ENCODE peak calls at places on chromosomes 13 and 19, in six cellular contexts. One of them, this sample, is unnamed.

GRCh38 chr13:79402679-79403078 is 3.4 kb downstream of the RBM26 start:
- DNase-seq in keratinocyte: no peak
- DNase-seq in adipocyte: no peak
- DNase-seq in Karpas-422: no peak
- DNase-seq in SK-N-SH: no peak
- DNase-seq in trophoblast cell: no peak
- DNase-seq in this sample: no peak

GRCh38 chr19:40210919-40211318 is 7.3 kb downstream of the TTC9B start:
- DNase-seq in keratinocyte: no peak
- DNase-seq in adipocyte: no peak
- DNase-seq in Karpas-422: no peak
- DNase-seq in SK-N-SH: no peak
- DNase-seq in trophoblast cell: no peak
- DNase-seq in this sample: peak; percentile 74

GRCh38 chr19:38402967-38403674 is at the start of gene FAM98C:
- DNase-seq in keratinocyte: peak; percentile 75
- DNase-seq in adipocyte: peak; percentile 99
- DNase-seq in Karpas-422: peak; percentile 99
- DNase-seq in SK-N-SH: peak; percentile 100
- DNase-seq in trophoblast cell: peak; percentile 100
- DNase-seq in this sample: peak; percentile 99

GRCh38 chr19:41871573-41872383 is 5.3 kb upstream of the CD79A start:
- DNase-seq in keratinocyte: no peak
- DNase-seq in adipocyte: no peak
- DNase-seq in Karpas-422: peak; percentile 62
- DNase-seq in SK-N-SH: peak; percentile 19
- DNase-seq in trophoblast cell: no peak
- DNase-seq in this sample: peak; percentile 74

GRCh38 chr13:113820813-113821651 is 42.8 kb downstream of the GAS6 start:
- DNase-seq in keratinocyte: peak; percentile 69
- DNase-seq in adipocyte: peak; percentile 95
- DNase-seq in Karpas-422: no peak
- DNase-seq in SK-N-SH: peak; percentile 91
- DNase-seq in trophoblast cell: peak; percentile 33
- DNase-seq in this sample: no peak

GRCh38 chr13:69579351-69579750 is 528.3 kb upstream of the ATXN8OS start:
- DNase-seq in keratinocyte: no peak
- DNase-seq in adipocyte: no peak
- DNase-seq in Karpas-422: peak; percentile 46
- DNase-seq in SK-N-SH: peak; percentile 18
- DNase-seq in trophoblast cell: no peak
- DNase-seq in this sample: no peak

GRCh38 chr13:109782066-109782822 is 4.1 kb downstream of the IRS2 start:
- DNase-seq in keratinocyte: no peak
- DNase-seq in adipocyte: no peak
- DNase-seq in Karpas-422: no peak
- DNase-seq in SK-N-SH: peak; percentile 62
- DNase-seq in trophoblast cell: no peak
- DNase-seq in this sample: no peak

GRCh38 chr19:55681131-55682087 is 6.4 kb downstream of the EPN1 start:
- DNase-seq in keratinocyte: no peak
- DNase-seq in adipocyte: peak; percentile 16
- DNase-seq in Karpas-422: no peak
- DNase-seq in SK-N-SH: no peak
- DNase-seq in trophoblast cell: no peak
- DNase-seq in this sample: no peak

GRCh38 chr19:41638624-41639023 is 11.8 kb upstream of the CEACAM4 start:
- DNase-seq in keratinocyte: no peak
- DNase-seq in adipocyte: no peak
- DNase-seq in Karpas-422: no peak
- DNase-seq in SK-N-SH: no peak
- DNase-seq in trophoblast cell: no peak
- DNase-seq in this sample: no peak

GRCh38 chr13:30857018-30857417 is 49.1 kb upstream of the MEDAG start:
- DNase-seq in keratinocyte: no peak
- DNase-seq in adipocyte: no peak
- DNase-seq in Karpas-422: no peak
- DNase-seq in SK-N-SH: no peak
- DNase-seq in trophoblast cell: no peak
- DNase-seq in this sample: no peak

GRCh38 chr13:45851171-45851889 is at the start of gene SIAH3:
- DNase-seq in keratinocyte: no peak
- DNase-seq in adipocyte: peak; percentile 19
- DNase-seq in Karpas-422: no peak
- DNase-seq in SK-N-SH: peak; percentile 52
- DNase-seq in trophoblast cell: peak; percentile 2
- DNase-seq in this sample: peak; percentile 74

GRCh38 chr13:29847501-29847983 is 2.9 kb downstream of the UBL3 start:
- DNase-seq in keratinocyte: no peak
- DNase-seq in adipocyte: peak; percentile 69
- DNase-seq in Karpas-422: no peak
- DNase-seq in SK-N-SH: peak; percentile 42
- DNase-seq in trophoblast cell: peak; percentile 44
- DNase-seq in this sample: no peak

GRCh38 chr19:14649020-14649419 is 25.6 kb downstream of the ADGRE3 start:
- DNase-seq in keratinocyte: no peak
- DNase-seq in adipocyte: no peak
- DNase-seq in Karpas-422: no peak
- DNase-seq in SK-N-SH: no peak
- DNase-seq in trophoblast cell: no peak
- DNase-seq in this sample: no peak

GRCh38 chr19:28508666-28509065 is 704.3 kb downstream of the UQCRFS1 start:
- DNase-seq in keratinocyte: no peak
- DNase-seq in adipocyte: no peak
- DNase-seq in Karpas-422: no peak
- DNase-seq in SK-N-SH: no peak
- DNase-seq in trophoblast cell: no peak
- DNase-seq in this sample: no peak

GRCh38 chr13:20193924-20194631 is 1.3 kb upstream of the GJB2 start:
- DNase-seq in keratinocyte: no peak
- DNase-seq in adipocyte: no peak
- DNase-seq in Karpas-422: no peak
- DNase-seq in SK-N-SH: no peak
- DNase-seq in trophoblast cell: peak; percentile 13
- DNase-seq in this sample: peak; percentile 62

GRCh38 chr13:50267917-50268316 is 252.7 kb downstream of the KCNRG start:
- DNase-seq in keratinocyte: no peak
- DNase-seq in adipocyte: no peak
- DNase-seq in Karpas-422: no peak
- DNase-seq in SK-N-SH: no peak
- DNase-seq in trophoblast cell: peak; percentile 35
- DNase-seq in this sample: no peak

GRCh38 chr19:7983286-7983950 is 22.0 kb downstream of the ELAVL1 start:
- DNase-seq in keratinocyte: no peak
- DNase-seq in adipocyte: no peak
- DNase-seq in Karpas-422: no peak
- DNase-seq in SK-N-SH: no peak
- DNase-seq in trophoblast cell: no peak
- DNase-seq in this sample: no peak

GRCh38 chr13:50911937-50912624 is 2.5 kb downstream of the RNASEH2B start:
- DNase-seq in keratinocyte: peak; percentile 40
- DNase-seq in adipocyte: peak; percentile 94
- DNase-seq in Karpas-422: peak; percentile 98
- DNase-seq in SK-N-SH: peak; percentile 68
- DNase-seq in trophoblast cell: peak; percentile 93
- DNase-seq in this sample: peak; percentile 97

GRCh38 chr13:30551194-30551593 is 66.5 kb upstream of the USPL1 start:
- DNase-seq in keratinocyte: no peak
- DNase-seq in adipocyte: peak; percentile 26
- DNase-seq in Karpas-422: peak; percentile 85
- DNase-seq in SK-N-SH: peak; percentile 21
- DNase-seq in trophoblast cell: peak; percentile 65
- DNase-seq in this sample: no peak

GRCh38 chr13:67148219-67148583 is 81.9 kb downstream of the PCDH9 start:
- DNase-seq in keratinocyte: no peak
- DNase-seq in adipocyte: peak; percentile 59
- DNase-seq in Karpas-422: no peak
- DNase-seq in SK-N-SH: no peak
- DNase-seq in trophoblast cell: no peak
- DNase-seq in this sample: no peak

GRCh38 chr13:48476215-48476614 is 56.7 kb downstream of the RCBTB2 start:
- DNase-seq in keratinocyte: no peak
- DNase-seq in adipocyte: peak; percentile 7
- DNase-seq in Karpas-422: no peak
- DNase-seq in SK-N-SH: no peak
- DNase-seq in trophoblast cell: no peak
- DNase-seq in this sample: no peak

GRCh38 chr13:38763446-38764381 is 76.8 kb downstream of the FREM2 start:
- DNase-seq in keratinocyte: no peak
- DNase-seq in adipocyte: peak; percentile 75
- DNase-seq in Karpas-422: peak; percentile 60
- DNase-seq in SK-N-SH: peak; percentile 36
- DNase-seq in trophoblast cell: peak; percentile 63
- DNase-seq in this sample: peak; percentile 70

GRCh38 chr19:3879656-3880055 is 829 bp upstream of the ATCAY start:
- DNase-seq in keratinocyte: no peak
- DNase-seq in adipocyte: no peak
- DNase-seq in Karpas-422: no peak
- DNase-seq in SK-N-SH: peak; percentile 52
- DNase-seq in trophoblast cell: no peak
- DNase-seq in this sample: no peak
- H3K27me3 ChIP-seq in keratinocyte: peaks cover 39% of the 10 kb centered on the region
- H3K27me3 ChIP-seq in adipocyte: peaks cover 50% of the 10 kb centered on the region
- H3K27me3 ChIP-seq in Karpas-422: no peaks in the 10 kb centered on the region
- H3K27me3 ChIP-seq in SK-N-SH: peaks cover 8% of the 10 kb centered on the region
- H3K27me3 ChIP-seq in trophoblast cell: peaks cover 21% of the 10 kb centered on the region
- H3K27me3 ChIP-seq in this sample: peaks cover 44% of the 10 kb centered on the region

GRCh38 chr19:50334741-50335421 is 5.7 kb upstream of the KCNC3 start:
- DNase-seq in keratinocyte: no peak
- DNase-seq in adipocyte: no peak
- DNase-seq in Karpas-422: no peak
- DNase-seq in SK-N-SH: no peak
- DNase-seq in trophoblast cell: no peak
- DNase-seq in this sample: peak; percentile 40

GRCh38 chr19:50332264-50333038 is 3.3 kb upstream of the KCNC3 start:
- DNase-seq in keratinocyte: no peak
- DNase-seq in adipocyte: no peak
- DNase-seq in Karpas-422: peak; percentile 69
- DNase-seq in SK-N-SH: no peak
- DNase-seq in trophoblast cell: peak; percentile 89
- DNase-seq in this sample: peak; percentile 88

GRCh38 chr19:50332014-50332263 is 2.8 kb upstream of the KCNC3 start:
- DNase-seq in keratinocyte: no peak
- DNase-seq in adipocyte: no peak
- DNase-seq in Karpas-422: peak; percentile 67
- DNase-seq in SK-N-SH: no peak
- DNase-seq in trophoblast cell: no peak
- DNase-seq in this sample: no peak

GRCh38 chr19:50333235-50333736 is 4.1 kb upstream of the KCNC3 start:
- DNase-seq in keratinocyte: no peak
- DNase-seq in adipocyte: peak; percentile 88
- DNase-seq in Karpas-422: peak; percentile 94
- DNase-seq in SK-N-SH: peak; percentile 87
- DNase-seq in trophoblast cell: peak; percentile 99
- DNase-seq in this sample: peak; percentile 97

GRCh38 chr19:50333737-50334617 is 4.8 kb upstream of the KCNC3 start:
- DNase-seq in keratinocyte: no peak
- DNase-seq in adipocyte: peak; percentile 84
- DNase-seq in Karpas-422: peak; percentile 69
- DNase-seq in SK-N-SH: peak; percentile 98
- DNase-seq in trophoblast cell: peak; percentile 90
- DNase-seq in this sample: peak; percentile 48
- H3K4me1 ChIP-seq in keratinocyte: peaks cover 3% of the 10 kb centered on the region
- H3K4me1 ChIP-seq in adipocyte: peaks cover 9% of the 10 kb centered on the region
- H3K4me1 ChIP-seq in Karpas-422: peaks cover 81% of the 10 kb centered on the region
- H3K4me1 ChIP-seq in SK-N-SH: peaks cover 7% of the 10 kb centered on the region
- H3K4me1 ChIP-seq in trophoblast cell: peaks cover 11% of the 10 kb centered on the region
- H3K4me1 ChIP-seq in this sample: no peaks in the 10 kb centered on the region

DNA sequence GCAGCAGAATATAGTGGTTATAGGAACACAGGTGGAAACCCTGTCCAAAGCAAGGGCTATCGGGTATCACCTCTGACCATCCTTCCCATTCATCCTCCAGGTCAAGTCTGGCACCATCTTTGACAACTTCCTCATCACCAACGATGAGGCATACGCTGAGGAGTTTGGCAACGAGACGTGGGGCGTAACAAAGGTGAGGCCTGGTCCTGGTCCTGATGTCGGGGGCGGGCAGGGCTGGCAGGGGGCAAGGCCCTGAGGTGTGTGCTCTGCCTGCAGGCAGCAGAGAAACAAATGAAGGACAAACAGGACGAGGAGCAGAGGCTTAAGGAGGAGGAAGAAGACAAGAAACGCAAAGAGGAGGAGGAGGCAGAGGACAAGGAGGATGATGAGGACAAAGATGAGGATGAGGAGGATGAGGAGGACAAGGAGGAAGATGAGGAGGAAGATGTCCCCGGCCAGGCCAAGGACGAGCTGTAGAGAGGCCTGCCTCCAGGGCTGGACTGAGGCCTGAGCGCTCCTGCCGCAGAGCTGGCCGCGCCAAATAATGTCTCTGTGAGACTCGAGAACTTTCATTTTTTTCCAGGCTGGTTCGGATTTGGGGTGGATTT is 2.1 kb upstream of the RAD23A start:
- DNase-seq in keratinocyte: no peak
- DNase-seq in adipocyte: no peak
- DNase-seq in Karpas-422: peak; percentile 64
- DNase-seq in SK-N-SH: no peak
- DNase-seq in trophoblast cell: no peak
- DNase-seq in this sample: no peak
- H3K9ac ChIP-seq in keratinocyte: no peak overlapping the region
- H3K9ac ChIP-seq in adipocyte: no peak overlapping the region
- H3K9ac ChIP-seq in Karpas-422: no peak overlapping the region
- H3K9ac ChIP-seq in SK-N-SH: no peak overlapping the region
- H3K9ac ChIP-seq in trophoblast cell: no peak overlapping the region
- H3K9ac ChIP-seq in this sample: no peak overlapping the region

GRCh38 chr13:112205990-112206389 is 139.0 kb downstream of the SOX1 start:
- DNase-seq in keratinocyte: no peak
- DNase-seq in adipocyte: no peak
- DNase-seq in Karpas-422: no peak
- DNase-seq in SK-N-SH: no peak
- DNase-seq in trophoblast cell: no peak
- DNase-seq in this sample: no peak

GRCh38 chr13:112208656-112209055 is 141.7 kb downstream of the SOX1 start:
- DNase-seq in keratinocyte: no peak
- DNase-seq in adipocyte: no peak
- DNase-seq in Karpas-422: no peak
- DNase-seq in SK-N-SH: no peak
- DNase-seq in trophoblast cell: no peak
- DNase-seq in this sample: no peak

GRCh38 chr13:112204881-112205327 is 138.0 kb downstream of the SOX1 start:
- DNase-seq in keratinocyte: no peak
- DNase-seq in adipocyte: no peak
- DNase-seq in Karpas-422: no peak
- DNase-seq in SK-N-SH: no peak
- DNase-seq in trophoblast cell: no peak
- DNase-seq in this sample: peak; percentile 90

GRCh38 chr13:112209266-112209665 is 142.3 kb downstream of the SOX1 start:
- DNase-seq in keratinocyte: no peak
- DNase-seq in adipocyte: no peak
- DNase-seq in Karpas-422: no peak
- DNase-seq in SK-N-SH: no peak
- DNase-seq in trophoblast cell: no peak
- DNase-seq in this sample: no peak

DNA sequence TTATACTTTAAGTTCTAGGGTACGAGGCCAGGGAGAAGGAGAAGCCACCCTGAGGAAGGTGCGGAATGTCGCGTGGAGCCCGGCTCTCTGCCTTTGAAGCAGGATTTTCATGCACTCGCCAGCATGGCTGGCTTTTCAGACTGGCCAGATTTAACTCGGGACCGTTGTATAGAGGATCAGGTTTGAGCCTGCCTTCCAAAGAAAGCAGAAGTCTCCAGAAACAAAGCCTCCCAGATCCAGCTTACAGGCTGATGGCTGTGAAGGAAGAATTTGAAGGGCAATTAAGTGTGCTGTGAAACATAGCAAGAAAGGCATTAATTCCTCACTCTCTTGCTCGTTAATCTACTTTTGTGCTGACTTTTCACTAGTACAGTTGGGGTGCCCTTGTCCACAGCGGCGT is 140.2 kb downstream of the SOX1 start:
- DNase-seq in keratinocyte: no peak
- DNase-seq in adipocyte: no peak
- DNase-seq in Karpas-422: no peak
- DNase-seq in SK-N-SH: no peak
- DNase-seq in trophoblast cell: no peak
- DNase-seq in this sample: no peak
- H3K27me3 ChIP-seq in keratinocyte: peaks cover 10% of the 10 kb centered on the region
- H3K27me3 ChIP-seq in adipocyte: peaks cover 44% of the 10 kb centered on the region
- H3K27me3 ChIP-seq in Karpas-422: no peaks in the 10 kb centered on the region
- H3K27me3 ChIP-seq in SK-N-SH: peaks cover 57% of the 10 kb centered on the region
- H3K27me3 ChIP-seq in trophoblast cell: peaks cover 13% of the 10 kb centered on the region
- H3K27me3 ChIP-seq in this sample: peaks cover 63% of the 10 kb centered on the region

This sample was measured in endodermal cell.